ENCODE peak calls at places on chromosome 9, in nine cellular contexts. I is NCI-H1105, U is fibroblast of lung, S is frontal cortex, E is NCI-H1092 treated with DMSO at 0.1 percent for 48 hours, L is globus pallidus, J is H7, T is AG09309, Q is hepatocyte. M is an unnamed sample.

GRCh38 chr9:133268335-133269056 is 6.5 kb downstream of the ABO start:
- DNase-seq in I (no peak), U (no peak), S (no peak), E (no peak), L (no peak), J (no peak), T (no peak), Q (no peak), M (no peak)

GRCh38 chr9:131748411-131748955 is 8.6 kb upstream of the RAPGEF1 start:
- DNase-seq in I (no peak), U (no peak), S (no peak), E (no peak), L (no peak), J (no peak), T (no peak), Q (no peak), M (no peak)

GRCh38 chr9:26656003-26656940 is 236.3 kb downstream of the CAAP1 start:
- DNase-seq in I (no peak), U (peak; percentile 4), S (no peak), E (peak; percentile 71), L (peak; percentile 24), J (peak; percentile 64), T (no peak), Q (peak; percentile 28), M (peak; percentile 3)

GRCh38 chr9:6272229-6272597 is 56.0 kb upstream of the TPD52L3 start:
- DNase-seq in I (no peak), U (peak; percentile 96), S (no peak), E (no peak), L (no peak), J (no peak), T (peak; percentile 90), Q (peak; percentile 49), M (no peak)

GRCh38 chr9:11086561-11086960 is 473.8 kb upstream of the PTPRD start:
- DNase-seq in I (no peak), U (peak; percentile 1), S (no peak), E (no peak), L (no peak), J (no peak), T (no peak), Q (no peak), M (no peak)

GRCh38 chr9:109115931-109116541 is 3.7 kb downstream of the TMEM245 start:
- DNase-seq in I (no peak), U (peak; percentile 51), S (no peak), E (no peak), L (peak; percentile 31), J (no peak), T (no peak), Q (no peak), M (peak; percentile 38)

GRCh38 chr9:125462766-125463384 is 201.2 kb downstream of the GAPVD1 start:
- DNase-seq in I (no peak), U (peak; percentile 36), S (no peak), E (no peak), L (no peak), J (no peak), T (no peak), Q (no peak), M (no peak)

GRCh38 chr9:122228906-122229837 is at the start of gene LHX6:
- DNase-seq in I (no peak), U (peak; percentile 27), S (peak; percentile 26), E (peak; percentile 3), L (no peak), J (no peak), T (no peak), Q (no peak), M (no peak)

GRCh38 chr9:125479846-125480615 is 218.4 kb downstream of the GAPVD1 start:
- DNase-seq in I (no peak), U (no peak), S (no peak), E (no peak), L (no peak), J (no peak), T (no peak), Q (no peak), M (no peak)

GRCh38 chr9:35700942-35701341 is 11.2 kb upstream of the TPM2 start:
- DNase-seq in I (no peak), U (no peak), S (no peak), E (no peak), L (no peak), J (no peak), T (no peak), Q (no peak), M (no peak)

GRCh38 chr9:94111446-94111845 is 27.2 kb downstream of the PTPDC1 start:
- DNase-seq in I (no peak), U (no peak), S (no peak), E (no peak), L (peak; percentile 80), J (no peak), T (no peak), Q (no peak), M (no peak)

GRCh38 chr9:115694014-115694413 is 459.6 kb upstream of the PAPPA start:
- DNase-seq in I (no peak), U (peak; percentile 95), S (no peak), E (no peak), L (no peak), J (peak; percentile 6), T (peak; percentile 98), Q (peak; percentile 64), M (no peak)

GRCh38 chr9:107948086-107948485 is 458.5 kb upstream of the KLF4 start:
- DNase-seq in I (no peak), U (no peak), S (no peak), E (no peak), L (no peak), J (no peak), T (no peak), Q (no peak), M (no peak)

GRCh38 chr9:76560481-76560891 is 101.5 kb downstream of the GCNT1 start:
- DNase-seq in I (no peak), U (peak; percentile 73), S (no peak), E (no peak), L (no peak), J (no peak), T (peak; percentile 72), Q (peak; percentile 54), M (no peak)

GRCh38 chr9:13970018-13970417 is 343.9 kb downstream of the NFIB start:
- DNase-seq in I (no peak), U (no peak), S (no peak), E (no peak), L (no peak), J (no peak), T (no peak), Q (no peak), M (no peak)

GRCh38 chr9:128902351-128903078 is 18.3 kb upstream of the PHYHD1 start:
- DNase-seq in I (no peak), U (no peak), S (no peak), E (no peak), L (no peak), J (no peak), T (no peak), Q (no peak), M (no peak)

GRCh38 chr9:5626727-5627634 is 1.9 kb upstream of the RIC1 start:
- DNase-seq in I (no peak), U (peak; percentile 93), S (peak; percentile 19), E (no peak), L (peak; percentile 78), J (no peak), T (peak; percentile 60), Q (peak; percentile 38), M (no peak)

GRCh38 chr9:73371801-73372200 is 220.1 kb downstream of the ANXA1 start:
- DNase-seq in I (peak; percentile 45), U (no peak), S (no peak), E (peak; percentile 7), L (no peak), J (no peak), T (no peak), Q (no peak), M (no peak)

GRCh38 chr9:109469646-109470358 is 28.3 kb downstream of the PTPN3 start:
- DNase-seq in I (peak; percentile 40), U (peak; percentile 77), S (peak; percentile 28), E (peak; percentile 59), L (peak; percentile 78), J (peak; percentile 79), T (peak; percentile 52), Q (peak; percentile 86), M (peak; percentile 78)

GRCh38 chr9:101566904-101567724 is 27.7 kb downstream of the PPP3R2 start:
- DNase-seq in I (no peak), U (peak; percentile 51), S (no peak), E (no peak), L (no peak), J (no peak), T (peak; percentile 11), Q (peak; percentile 29), M (no peak)

GRCh38 chr9:94867281-94867841 is 140.9 kb downstream of the AOPEP start:
- DNase-seq in I (no peak), U (peak; percentile 56), S (no peak), E (peak; percentile 74), L (peak; percentile 63), J (no peak), T (peak; percentile 71), Q (peak; percentile 89), M (peak; percentile 63)

GRCh38 chr9:131476777-131477345 is 25.9 kb upstream of the POMT1 start:
- DNase-seq in I (no peak), U (no peak), S (no peak), E (no peak), L (no peak), J (no peak), T (no peak), Q (no peak), M (no peak)

GRCh38 chr9:115117999-115118470 is at the start of gene TNC:
- DNase-seq in I (peak; percentile 54), U (peak; percentile 89), S (no peak), E (peak; percentile 52), L (peak; percentile 47), J (peak; percentile 67), T (no peak), Q (peak; percentile 82), M (no peak)

GRCh38 chr9:124259273-124260078 is 1.7 kb downstream of the NEK6 start:
- DNase-seq in I (no peak), U (peak; percentile 91), S (peak; percentile 40), E (no peak), L (no peak), J (peak; percentile 53), T (peak; percentile 63), Q (peak; percentile 73), M (no peak)

M was measured in cerebellum.